ENCODE peak calls at places on chromosomes 5 and 9, in five cellular contexts. Z is GM23248, J is astrocyte, B is neural progenitor cell, S is fibroblast of lung. C is an unnamed sample. For H3K9me3, the result is how much of the 10 kb centered on the place peaks cover.

GRCh38 chr9:86279839-86280238 is 2.5 kb downstream of the ISCA1 start:
- DNase-seq in Z (no peak), S (no peak), B (no peak), J (no peak), C (no peak)

GRCh38 chr5:38641003-38641402 is 84.6 kb upstream of the LIFR start:
- DNase-seq in S (peak), J (peak), B (no peak), Z (no peak), C (no peak)

GRCh38 chr9:126664893-126665695 is 51.4 kb downstream of the LMX1B start:
- DNase-seq in J (no peak), B (peak), Z (no peak), S (no peak), C (peak)

GRCh38 chr9:84542554-84542953 is 127.0 kb upstream of the NTRK2 start:
- DNase-seq in J (no peak), B (no peak), Z (no peak), S (no peak), C (no peak)

GRCh38 chr9:126523621-126524111 is 90.1 kb upstream of the LMX1B start:
- DNase-seq in S (no peak), J (no peak), Z (peak), B (no peak), C (no peak)

GRCh38 chr5:169084775-169085566 is 216.0 kb downstream of the SLIT3 start:
- DNase-seq in Z (no peak), S (no peak), J (no peak), B (peak), C (no peak)

GRCh38 chr5:102666164-102666951 is 88.7 kb upstream of the PAM start:
- DNase-seq in B (peak), Z (peak), J (peak), S (peak), C (no peak)

GRCh38 chr5:10689391-10690081 is 71.5 kb downstream of the DAP start:
- DNase-seq in B (peak), Z (peak), J (peak), S (peak), C (no peak)

DNA sequence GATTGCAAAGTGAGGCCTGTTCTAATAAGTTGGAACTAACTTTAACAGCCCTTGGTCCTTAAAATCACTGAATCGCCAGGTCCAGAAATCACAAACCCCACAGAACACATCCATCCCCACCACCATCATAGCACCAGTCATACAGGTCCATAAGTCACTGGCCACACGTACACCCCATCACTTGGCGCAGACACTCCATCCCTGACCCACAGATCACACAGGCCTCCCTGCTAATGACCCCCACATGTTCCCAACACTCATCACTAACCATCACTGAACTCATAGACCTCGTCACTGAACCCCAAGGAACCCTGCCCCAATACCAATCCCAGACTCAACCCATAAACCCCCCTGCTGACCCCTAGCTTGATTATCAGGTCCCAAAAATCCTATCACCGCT is 41.2 kb upstream of the ZNF300 start:
- DNase-seq in Z (no peak), J (no peak), B (no peak), S (peak), C (no peak)
- H3K9me3 ChIP-seq in Z (under half), J (under half), B (under half), S (under half), C (half or more)

GRCh38 chr5:129460121-129460950 is at the start of gene ADAMTS19:
- DNase-seq in B (peak), S (peak), J (peak), Z (peak), C (no peak)
- TF ChIP-seq EZH2 in B (no peak), S (no peak), J (no peak), Z (peak), C (no peak)

GRCh38 chr9:129591916-129592315 is 29.0 kb downstream of the C9orf50 start:
- DNase-seq in B (no peak), J (no peak), Z (no peak), S (no peak), C (no peak)

GRCh38 chr9:129596541-129597328 is 24.2 kb downstream of the C9orf50 start:
- DNase-seq in Z (peak), S (peak), J (peak), B (peak), C (peak)

GRCh38 chr9:129595323-129595741 is 25.6 kb downstream of the C9orf50 start:
- DNase-seq in S (peak), Z (peak), B (no peak), J (peak), C (no peak)

GRCh38 chr9:129595903-129596540 is 24.9 kb downstream of the C9orf50 start:
- DNase-seq in S (no peak), B (no peak), J (no peak), Z (no peak), C (no peak)

GRCh38 chr9:129594632-129595031 is 26.3 kb downstream of the C9orf50 start:
- DNase-seq in S (no peak), J (no peak), B (no peak), Z (no peak), C (no peak)
- H3K4me2 ChIP-seq in S (no peak), J (no peak), B (no peak), Z (no peak), C (no peak)

GRCh38 chr5:141199359-141200235 is at the start of gene PCDHB11:
- DNase-seq in S (no peak), J (no peak), B (peak), Z (peak), C (no peak)
- H3K9me3 ChIP-seq in S (under half), J (under half), B (under half), Z (under half), C (under half)

GRCh38 chr9:118503236-118503635 is 799.0 kb downstream of the TLR4 start:
- DNase-seq in J (no peak), Z (no peak), B (no peak), S (no peak), C (no peak)
- TF ChIP-seq EZH2 in J (no peak), Z (no peak), B (no peak), S (no peak), C (no peak)

GRCh38 chr9:136693490-136694162 is 6.4 kb upstream of the AGPAT2 start:
- DNase-seq in J (peak), S (peak), B (no peak), Z (peak), C (peak)
- H3K4me2 ChIP-seq in J (peak), S (no peak), B (no peak), Z (no peak), C (peak)

GRCh38 chr5:45262061-45262590 is 434.1 kb downstream of the HCN1 start:
- DNase-seq in B (no peak), S (no peak), J (no peak), Z (no peak), C (no peak)
- H3K9me3 ChIP-seq in B (under half), S (under half), J (under half), Z (under half), C (under half)

GRCh38 chr5:123088031-123088805 is 823 bp upstream of the PRDM6 start:
- DNase-seq in B (peak), Z (peak), J (no peak), S (peak), C (no peak)
- TF ChIP-seq EZH2 in B (peak), Z (no peak), J (peak), S (no peak), C (no peak)